ENCODE peak calls at places on chromosomes 16 and 17, in four cellular contexts. C is CD4-positive, CD25-positive, alpha-beta regulatory T cell; N is neural progenitor cell; D is effector memory CD4-positive, alpha-beta T cell. G is an unnamed sample.

GRCh38 chr17:1787301-1787902 is 25.5 kb downstream of the SERPINF1 start:
- DNase-seq in N (no peak), C (no peak), D (no peak), G (no peak)

GRCh38 chr16:56923481-56923880 is 8.5 kb upstream of the HERPUD1 start:
- DNase-seq in N (no peak), C (no peak), D (no peak), G (no peak)

GRCh38 chr17:8924595-8924994 is 40.9 kb downstream of the PIK3R5 start:
- DNase-seq in C (no peak), N (no peak), D (no peak), G (no peak)

GRCh38 chr16:81606039-81606438 is 161.4 kb downstream of the CMIP start:
- DNase-seq in C (no peak), N (no peak), D (no peak), G (no peak)

GRCh38 chr16:46573008-46573833 is 48.0 kb downstream of the SHCBP1 start:
- DNase-seq in N (no peak), C (no peak), D (no peak), G (no peak)

GRCh38 chr16:21302454-21302853 is 24.4 kb upstream of the CRYM start:
- DNase-seq in D (no peak), N (peak), C (no peak), G (no peak)

GRCh38 chr16:21100447-21100846 is 50.2 kb downstream of the DNAH3 start:
- DNase-seq in N (no peak), D (no peak), C (no peak), G (no peak)

GRCh38 chr17:31211352-31212012 is 85.6 kb downstream of the OMG start:
- DNase-seq in D (no peak), C (no peak), N (no peak), G (no peak)

GRCh38 chr16:69706256-69706974 is 19.9 kb downstream of the NQO1 start:
- DNase-seq in N (no peak), D (no peak), C (no peak), G (no peak)

GRCh38 chr16:59045496-59045895 is 311.4 kb upstream of the GOT2 start:
- DNase-seq in N (no peak), C (no peak), D (no peak), G (no peak)

GRCh38 chr17:27536781-27537180 is 80.5 kb downstream of the KSR1 start:
- DNase-seq in C (no peak), D (no peak), N (no peak), G (no peak)

GRCh38 chr17:31696184-31696602 is 162.9 kb downstream of the COPRS start:
- DNase-seq in C (no peak), D (no peak), N (peak), G (no peak)

GRCh38 chr17:56979091-56979480 is 1.2 kb downstream of the SCPEP1 start:
- DNase-seq in C (no peak), N (peak), D (no peak), G (no peak)

GRCh38 chr16:87586201-87586782 is 16.0 kb upstream of the JPH3 start:
- DNase-seq in D (no peak), C (no peak), N (no peak), G (no peak)

GRCh38 chr17:77570565-77570898 is 388.0 kb upstream of the TNRC6C start:
- DNase-seq in N (no peak), D (no peak), C (no peak), G (no peak)

GRCh38 chr16:16100631-16101030 is 122.7 kb downstream of the ABCC6 start:
- DNase-seq in N (no peak), D (no peak), C (no peak), G (no peak)

GRCh38 chr17:79324219-79324618 is 249.6 kb downstream of the ENGASE start:
- DNase-seq in C (no peak), N (no peak), D (no peak), G (no peak)

GRCh38 chr17:59387351-59388069 is 56.1 kb downstream of the YPEL2 start:
- DNase-seq in C (no peak), N (no peak), D (no peak), G (no peak)

GRCh38 chr17:68334393-68334792 is 43.1 kb downstream of the ARSG start:
- DNase-seq in C (no peak), N (no peak), D (no peak), G (no peak)

GRCh38 chr17:38428150-38428642 is at the start of gene ARHGAP23:
- DNase-seq in D (peak), C (peak), N (peak), G (peak)

GRCh38 chr17:7894226-7894625 is 5.6 kb downstream of the CHD3 start:
- DNase-seq in D (no peak), C (no peak), N (no peak), G (no peak)

GRCh38 chr17:70168979-70169706 is at the start of gene KCNJ2:
- DNase-seq in C (peak), N (peak), D (no peak), G (no peak)

GRCh38 chr17:17204041-17204591 is 2.0 kb downstream of the PLD6 start:
- DNase-seq in C (no peak), N (no peak), D (no peak), G (no peak)

GRCh38 chr16:88376053-88376834 is 6.5 kb upstream of the ZNF469 start:
- DNase-seq in N (no peak), D (no peak), C (no peak), G (no peak)

GRCh38 chr17:47714773-47715396 is 18.2 kb upstream of the TBX21 start:
- DNase-seq in D (no peak), C (no peak), N (no peak), G (no peak)

GRCh38 chr17:61444831-61445230 is 7.4 kb upstream of the TBX4 start:
- DNase-seq in D (no peak), N (no peak), C (no peak), G (no peak)

GRCh38 chr16:50565428-50565827 is 17.2 kb downstream of the NKD1 start:
- DNase-seq in N (no peak), D (no peak), C (no peak), G (no peak)

GRCh38 chr16:30503403-30504296 is 22.7 kb downstream of the ZNF768 start:
- DNase-seq in C (no peak), N (no peak), D (no peak), G (no peak)

GRCh38 chr16:54245788-54246453 is 40.7 kb downstream of the IRX3 start:
- DNase-seq in N (no peak), C (no peak), D (no peak), G (no peak)

GRCh38 chr16:27529962-27530361 is 19.8 kb downstream of the GTF3C1 start:
- DNase-seq in D (no peak), N (no peak), C (no peak), G (no peak)

GRCh38 chr16:19907161-19907992 is 22.7 kb upstream of the GPRC5B start:
- DNase-seq in D (peak), C (peak), N (peak), G (peak)

GRCh38 chr16:62201911-62202310 is 165.7 kb upstream of the CDH8 start:
- DNase-seq in C (no peak), D (no peak), N (no peak), G (no peak)
- H3K4me3 ChIP-seq in C (no peak), D (no peak), N (no peak), G (no peak)

GRCh38 chr17:76238847-76239537 is 1.3 kb downstream of the RNF157 start:
- DNase-seq in N (no peak), D (no peak), C (no peak), G (no peak)

GRCh38 chr17:76241205-76241539 is 879 bp upstream of the RNF157 start:
- DNase-seq in D (no peak), C (no peak), N (no peak), G (no peak)

GRCh38 chr17:76240461-76241204 is at the start of gene RNF157:
- DNase-seq in N (peak), D (peak), C (peak), G (peak)

GRCh38 chr17:76237859-76238313 is 2.4 kb downstream of the RNF157 start:
- DNase-seq in N (no peak), C (no peak), D (no peak), G (no peak)

GRCh38 chr17:76239538-76240274 is 587 bp downstream of the RNF157 start:
- DNase-seq in C (no peak), N (peak), D (no peak), G (no peak)
- H3K4me3 ChIP-seq in C (no peak), N (peak), D (peak), G (peak)

DNA sequence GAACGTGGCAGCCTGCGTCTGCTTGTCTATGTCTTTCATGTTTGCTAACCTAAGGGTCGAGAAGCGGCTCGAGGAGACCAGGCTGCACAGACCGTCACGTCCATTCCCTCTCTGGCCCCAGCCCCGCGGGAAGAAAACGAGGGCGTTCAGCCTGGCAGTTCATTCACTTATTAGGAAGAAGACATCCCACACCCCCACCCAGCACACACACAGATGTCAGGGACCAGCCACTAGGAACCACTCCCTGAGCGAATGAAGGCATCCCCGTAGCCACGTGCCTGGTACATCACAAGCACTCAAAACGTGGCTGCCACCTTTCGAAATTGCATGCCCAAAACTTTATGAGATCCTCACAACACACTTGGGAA is 712 bp upstream of the MTHFSD start:
- DNase-seq in N (no peak), D (no peak), C (no peak), G (no peak)
- H3K4me3 ChIP-seq in N (peak), D (peak), C (peak), G (peak)

GRCh38 chr17:42018339-42018738 is 1.1 kb upstream of the DNAJC7 start:
- DNase-seq in D (no peak), N (peak), C (no peak), G (no peak)
- H3K4me3 ChIP-seq in D (peak), N (peak), C (peak), G (peak)

DNA sequence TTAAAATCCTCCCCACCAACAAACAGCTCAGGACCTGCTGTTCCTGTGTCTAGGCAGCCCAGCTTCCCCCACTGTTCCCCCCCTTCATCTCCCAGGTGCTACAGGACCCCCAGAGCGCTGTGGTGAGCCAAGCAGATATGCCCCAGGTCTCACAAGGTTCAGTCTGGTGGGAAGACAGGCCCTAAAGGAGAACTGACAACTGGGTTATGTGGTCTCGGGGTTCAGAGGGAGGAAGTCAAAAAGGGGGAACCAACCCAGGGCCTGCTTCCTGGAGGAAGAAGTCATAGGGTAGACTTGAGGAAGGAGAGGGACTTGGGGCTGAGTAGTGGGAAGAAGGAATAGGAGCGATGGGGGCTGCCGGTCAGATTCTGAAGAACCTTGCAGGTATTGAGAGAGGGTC is 2.6 kb downstream of the RIPOR1 start:
- DNase-seq in D (no peak), N (no peak), C (no peak), G (no peak)
- H3K4me3 ChIP-seq in D (no peak), N (no peak), C (no peak), G (no peak)